ENCODE peak calls at places on chromosomes 4 and X, in seven cellular contexts. H is hepatocyte, G is AG09309, W is B cell, U is fibroblast of lung, B is mucosa of descending colon, A is AG10803. L is an unnamed sample.

GRCh38 chr4:72591547-72591946 is 22.5 kb upstream of the ADAMTS3 start:
- DNase-seq in H (no peak), G (no peak), W (no peak), U (peak), B (no peak), A (peak), L (no peak)

GRCh38 chrX:19579485-19579884 is 64.2 kb upstream of the MAP3K15 start:
- DNase-seq in H (no peak), G (peak), W (no peak), U (peak), B (no peak), A (peak), L (peak)

GRCh38 chrX:154750301-154751120 is at the start of gene GAB3:
- DNase-seq in H (peak), G (no peak), W (peak), U (no peak), B (peak), A (no peak), L (peak)

GRCh38 chrX:66014084-66014483 is 25.8 kb downstream of the VSIG4 start:
- DNase-seq in H (no peak), G (no peak), W (no peak), U (no peak), B (no peak), A (no peak), L (no peak)

GRCh38 chr4:73822389-73822788 is 14.1 kb upstream of the CXCL6 start:
- DNase-seq in H (no peak), G (no peak), W (no peak), U (peak), B (no peak), A (no peak), L (no peak)

GRCh38 chr4:70183168-70183939 is 12.2 kb upstream of the ODAM start:
- DNase-seq in H (peak), G (no peak), W (peak), U (peak), B (no peak), A (peak), L (peak)

GRCh38 chr4:47642985-47643745 is 158.1 kb downstream of the ATP10D start:
- DNase-seq in H (no peak), G (peak), W (no peak), U (peak), B (no peak), A (peak), L (peak)

GRCh38 chrX:153319295-153319694 is 2.3 kb downstream of the PNMA6F start:
- DNase-seq in H (no peak), G (no peak), W (no peak), U (no peak), B (no peak), A (no peak), L (no peak)

GRCh38 chr4:3642056-3642630 is 109.9 kb upstream of the LRPAP1 start:
- DNase-seq in H (no peak), G (no peak), W (no peak), U (no peak), B (no peak), A (no peak), L (no peak)

GRCh38 chrX:34658316-34658715 is 1.2 kb upstream of the TMEM47 start:
- DNase-seq in H (no peak), G (no peak), W (no peak), U (peak), B (no peak), A (peak), L (peak)

GRCh38 chr4:826508-827208 is 729 bp upstream of the CPLX1 start:
- DNase-seq in H (peak), G (no peak), W (no peak), U (no peak), B (peak), A (no peak), L (no peak)

GRCh38 chrX:9902651-9903050 is 64.5 kb upstream of the CLDN34 start:
- DNase-seq in H (no peak), G (no peak), W (no peak), U (peak), B (no peak), A (no peak), L (no peak)

GRCh38 chr4:183072181-183072580 is 26.9 kb upstream of the WWC2 start:
- DNase-seq in H (no peak), G (no peak), W (no peak), U (peak), B (no peak), A (peak), L (no peak)

GRCh38 chrX:57595381-57595811 is 3.6 kb downstream of the ZXDB start:
- DNase-seq in H (no peak), G (peak), W (no peak), U (peak), B (no peak), A (peak), L (peak)

GRCh38 chr4:20370284-20370683 is 118.6 kb downstream of the SLIT2 start:
- DNase-seq in H (peak), G (no peak), W (no peak), U (peak), B (no peak), A (peak), L (peak)

GRCh38 chr4:7469023-7469422 is 34.3 kb upstream of the PSAPL1 start:
- DNase-seq in H (no peak), G (no peak), W (no peak), U (no peak), B (no peak), A (no peak), L (no peak)

GRCh38 chr4:95572304-95572991 is 23.7 kb upstream of the UNC5C start:
- DNase-seq in H (peak), G (no peak), W (no peak), U (peak), B (peak), A (no peak), L (peak)

GRCh38 chr4:112113786-112114185 is 31.5 kb upstream of the FAM241A start:
- DNase-seq in H (no peak), G (no peak), W (no peak), U (no peak), B (no peak), A (no peak), L (no peak)

GRCh38 chr4:100949350-100949935 is 397.9 kb downstream of the PPP3CA start:
- DNase-seq in H (peak), G (peak), W (no peak), U (peak), B (no peak), A (peak), L (no peak)

GRCh38 chr4:87497141-87497540 is 32.0 kb downstream of the SPARCL1 start:
- DNase-seq in H (no peak), G (no peak), W (peak), U (no peak), B (no peak), A (no peak), L (no peak)

GRCh38 chrX:67105758-67106116 is 438.1 kb upstream of the AR start:
- DNase-seq in H (no peak), G (no peak), W (no peak), U (no peak), B (no peak), A (no peak), L (no peak)

GRCh38 chr4:53586121-53586816 is 5.0 kb downstream of the LNX1 start:
- DNase-seq in H (no peak), G (peak), W (no peak), U (peak), B (no peak), A (peak), L (peak)

GRCh38 chrX:21990812-21991211 is 41.3 kb upstream of the PHEX start:
- DNase-seq in H (no peak), G (no peak), W (no peak), U (no peak), B (no peak), A (no peak), L (no peak)
- TF ChIP-seq CTCF in H (no peak), G (no peak), W (no peak), U (no peak), B (no peak), A (no peak), L (no peak)

DNA sequence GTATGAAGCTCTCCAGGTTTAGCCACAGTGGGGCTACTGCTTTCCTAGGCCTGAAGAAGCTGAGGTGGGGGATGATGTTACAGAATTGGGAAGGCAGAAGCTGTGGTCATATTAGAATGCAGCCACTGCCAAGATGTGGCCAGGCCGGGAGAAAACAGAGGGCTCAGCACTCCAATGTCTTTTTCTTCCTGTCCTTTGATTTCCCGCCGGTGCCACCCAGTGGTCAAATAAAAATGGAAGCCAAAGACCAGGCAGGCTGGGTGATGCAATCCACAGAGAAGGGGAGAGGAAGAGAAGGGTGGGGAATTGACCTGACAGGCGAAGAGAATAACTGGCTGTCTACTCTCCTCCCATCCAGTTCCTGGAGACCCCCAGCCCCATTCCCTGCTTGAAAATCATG is 94.9 kb upstream of the SHISA3 start:
- DNase-seq in H (peak), G (no peak), W (no peak), U (no peak), B (no peak), A (no peak), L (peak)
- TF ChIP-seq CTCF in H (peak), G (no peak), W (no peak), U (peak), B (no peak), A (peak), L (peak)

GRCh38 chr4:152398060-152398459 is 137.8 kb downstream of the FBXW7 start:
- DNase-seq in H (peak), G (no peak), W (no peak), U (peak), B (no peak), A (no peak), L (peak)
- TF ChIP-seq CTCF in H (peak), G (peak), W (peak), U (peak), B (peak), A (peak), L (peak)

GRCh38 chr4:185016946-185017797 is 1.1 kb upstream of the HELT start:
- DNase-seq in H (no peak), G (no peak), W (no peak), U (peak), B (no peak), A (peak), L (peak)

GRCh38 chr4:185013715-185014114 is 4.6 kb upstream of the HELT start:
- DNase-seq in H (no peak), G (no peak), W (no peak), U (no peak), B (no peak), A (no peak), L (no peak)

GRCh38 chr4:185017964-185018772 is at the start of gene HELT:
- DNase-seq in H (no peak), G (no peak), W (no peak), U (no peak), B (no peak), A (no peak), L (no peak)

GRCh38 chr4:185016101-185016940 is 2.0 kb upstream of the HELT start:
- DNase-seq in H (no peak), G (no peak), W (no peak), U (no peak), B (no peak), A (no peak), L (no peak)

DNA sequence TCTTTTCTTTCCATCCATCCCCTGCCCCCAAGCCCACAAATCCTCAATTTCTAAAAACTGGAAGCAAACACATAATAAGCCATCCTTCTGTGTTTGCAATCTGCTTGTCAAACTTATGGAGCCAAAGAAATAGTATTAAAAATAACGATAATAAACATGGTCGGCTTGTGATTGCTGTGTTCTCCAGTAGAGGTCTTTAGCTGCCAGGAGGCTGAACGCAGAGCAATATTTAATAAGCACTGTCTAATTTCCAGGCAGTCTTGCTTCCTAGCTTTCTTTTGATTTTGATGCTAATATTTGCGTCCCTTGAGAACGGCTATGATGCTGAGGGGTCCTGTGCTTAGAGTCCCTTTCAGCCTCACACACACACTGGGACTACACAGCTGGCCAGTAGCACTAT is 3.2 kb upstream of the HELT start:
- DNase-seq in H (no peak), G (no peak), W (no peak), U (no peak), B (no peak), A (no peak), L (no peak)
- TF ChIP-seq CTCF in H (peak), G (peak), W (no peak), U (peak), B (no peak), A (no peak), L (no peak)

DNA sequence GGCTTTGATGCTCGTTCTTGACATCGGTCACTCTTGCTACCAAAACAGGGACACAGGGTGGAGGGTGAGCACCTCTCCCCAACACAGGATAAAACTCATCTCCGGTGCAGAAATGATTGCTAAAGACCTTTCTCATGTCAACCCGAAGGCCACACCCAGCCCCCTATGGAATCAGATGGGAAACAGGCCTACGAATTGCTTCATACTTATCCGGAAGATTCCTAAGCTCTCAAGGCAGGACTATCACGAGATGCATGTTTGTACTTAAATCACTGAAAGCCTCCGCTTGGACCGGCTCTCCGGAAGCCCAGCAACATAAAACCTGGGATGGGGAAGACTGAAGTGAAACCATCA is 74.9 kb downstream of the MTMR1 start:
- DNase-seq in H (peak), G (peak), W (no peak), U (no peak), B (no peak), A (peak), L (peak)
- TF ChIP-seq CTCF in H (no peak), G (no peak), W (no peak), U (no peak), B (no peak), A (no peak), L (no peak)

GRCh38 chr4:86482851-86483490 is 111.1 kb upstream of the PTPN13 start:
- DNase-seq in H (no peak), G (no peak), W (no peak), U (peak), B (no peak), A (no peak), L (no peak)
- TF ChIP-seq CTCF in H (peak), G (peak), W (no peak), U (peak), B (no peak), A (peak), L (peak)

GRCh38 chr4:23902203-23902602 is 12.4 kb upstream of the PPARGC1A start:
- DNase-seq in H (no peak), G (no peak), W (no peak), U (no peak), B (no peak), A (no peak), L (no peak)
- TF ChIP-seq CTCF in H (peak), G (no peak), W (no peak), U (no peak), B (no peak), A (no peak), L (no peak)

GRCh38 chrX:64894454-64895038 is 81.7 kb downstream of the ZC4H2 start:
- DNase-seq in H (peak), G (no peak), W (peak), U (no peak), B (peak), A (no peak), L (peak)
- TF ChIP-seq CTCF in H (peak), G (peak), W (no peak), U (peak), B (peak), A (peak), L (peak)

L was measured in cardiac fibroblast.